ENCODE peak calls at places on chromosomes 5 and 9, in seven cellular contexts. J is SJSA1; D is GM03348; O is stimulated activated CD8-positive, alpha-beta memory T cell treated with anti-CD3 and anti-CD28 coated beads, Interleukin-7, amount 100 ng/mL, for 24 hours; S is substantia nigra; H is anterior cingulate cortex; A is posterior cingulate gyrus. V is an unnamed sample.

GRCh38 chr9:74379718-74380117 is 117.4 kb upstream of the RORB start:
- DNase-seq in J (no peak), D (no peak), O (no peak), S (no peak), H (peak), A (peak), V (no peak)

GRCh38 chr9:132181796-132182521 is 20.1 kb downstream of the NTNG2 start:
- DNase-seq in J (no peak), D (peak), O (no peak), S (no peak), H (peak), A (peak), V (no peak)

GRCh38 chr5:151005975-151006576 is 14.3 kb upstream of the GPX3 start:
- DNase-seq in J (no peak), D (peak), O (no peak), S (no peak), H (no peak), A (no peak), V (peak)

GRCh38 chr9:137320555-137321384 is 18.7 kb upstream of the NRARP start:
- DNase-seq in J (no peak), D (no peak), O (no peak), S (no peak), H (no peak), A (no peak), V (no peak)

GRCh38 chr5:119070578-119070827 is 384 bp upstream of the DMXL1 start:
- DNase-seq in J (no peak), D (peak), O (no peak), S (no peak), H (no peak), A (peak), V (no peak)

GRCh38 chr9:129481824-129482511 is 138.9 kb downstream of the C9orf50 start:
- DNase-seq in J (peak), D (peak), O (no peak), S (no peak), H (no peak), A (no peak), V (no peak)

GRCh38 chr9:110971234-110971633 is 67.0 kb downstream of the LPAR1 start:
- DNase-seq in J (no peak), D (no peak), O (no peak), S (no peak), H (no peak), A (no peak), V (no peak)

GRCh38 chr9:108743426-108743825 is 112.4 kb downstream of the ACTL7B start:
- DNase-seq in J (no peak), D (no peak), O (no peak), S (no peak), H (no peak), A (no peak), V (no peak)

GRCh38 chr9:68672215-68672614 is 32.8 kb upstream of the PIP5K1B start:
- DNase-seq in J (no peak), D (no peak), O (no peak), S (no peak), H (no peak), A (no peak), V (no peak)

GRCh38 chr5:161410640-161411039 is 135.9 kb downstream of the GABRB2 start:
- DNase-seq in J (no peak), D (no peak), O (no peak), S (no peak), H (no peak), A (peak), V (no peak)